ENCODE peak calls at places on chromosome 20, in nine cellular contexts. B, Z, W, L, M, N, K, C and U are unnamed samples.

GRCh38 chr20:56783826-56784225 is 154.7 kb downstream of the TFAP2C start:
- DNase-seq in C (no peak), W (no peak), M (no peak), L (no peak), K (no peak), N (no peak), B (no peak), Z (no peak), U (no peak)

GRCh38 chr20:63319164-63320040 is 26.4 kb downstream of the COL20A1 start:
- DNase-seq in L (no peak), Z (no peak), B (no peak), W (no peak), C (no peak), M (no peak), N (no peak), K (no peak), U (no peak)

GRCh38 chr20:20012517-20012916 is 4.6 kb upstream of the NAA20 start:
- DNase-seq in B (no peak), Z (no peak), C (no peak), W (no peak), K (no peak), L (no peak), M (no peak), N (no peak), U (no peak)

GRCh38 chr20:642398-643174 is 10.4 kb downstream of the SRXN1 start:
- DNase-seq in C (no peak), N (no peak), K (no peak), M (no peak), B (peak; percentile 62), L (no peak), W (peak; percentile 44), Z (no peak), U (no peak)

GRCh38 chr20:43669332-43669731 is 2.4 kb downstream of the MYBL2 start:
- DNase-seq in C (peak; percentile 48), M (no peak), B (no peak), K (peak; percentile 84), N (no peak), W (no peak), Z (no peak), L (no peak), U (no peak)

GRCh38 chr20:774680-775057 is 6.4 kb upstream of the SLC52A3 start:
- DNase-seq in L (no peak), B (no peak), K (no peak), Z (no peak), N (no peak), W (no peak), M (no peak), C (no peak), U (no peak)

GRCh38 chr20:7841291-7841966 is 98.8 kb downstream of the HAO1 start:
- DNase-seq in W (no peak), B (peak; percentile 15), L (no peak), M (no peak), N (no peak), C (peak; percentile 62), Z (no peak), K (peak; percentile 0), U (no peak)

GRCh38 chr20:35011589-35012226 is 56.0 kb downstream of the MYH7B start:
- DNase-seq in Z (no peak), M (no peak), K (no peak), L (no peak), C (no peak), N (no peak), B (no peak), W (no peak), U (no peak)

GRCh38 chr20:45088247-45088646 is 12.7 kb downstream of the KCNS1 start:
- DNase-seq in N (no peak), L (no peak), W (no peak), K (no peak), M (no peak), Z (no peak), B (no peak), C (peak; percentile 49), U (no peak)

GRCh38 chr20:56352656-56353055 is 6.1 kb upstream of the FAM210B start:
- DNase-seq in Z (no peak), L (no peak), K (no peak), C (no peak), N (no peak), B (no peak), M (no peak), W (no peak), U (no peak)

GRCh38 chr20:5688431-5688972 is 61.7 kb upstream of the SHLD1 start:
- DNase-seq in Z (no peak), N (no peak), C (peak; percentile 13), W (peak; percentile 14), M (peak; percentile 28), L (no peak), B (peak; percentile 66), K (no peak), U (no peak)

GRCh38 chr20:35181731-35182130 is 9.9 kb downstream of the PROCR start:
- DNase-seq in K (no peak), W (no peak), C (peak; percentile 21), B (no peak), N (no peak), Z (no peak), M (no peak), L (no peak), U (no peak)

GRCh38 chr20:49115565-49115964 is 69.5 kb downstream of the CSE1L start:
- DNase-seq in N (no peak), L (no peak), K (no peak), C (peak; percentile 52), Z (no peak), M (no peak), B (no peak), W (no peak), U (no peak)

GRCh38 chr20:21522479-21523397 is 8.9 kb upstream of the NKX2-2 start:
- DNase-seq in M (peak; percentile 47), Z (no peak), C (no peak), L (no peak), B (no peak), N (no peak), W (peak; percentile 83), K (no peak), U (no peak)

GRCh38 chr20:52049001-52049731 is 142.4 kb downstream of the ZFP64 start:
- DNase-seq in C (peak; percentile 58), K (no peak), L (no peak), M (no peak), B (no peak), N (no peak), W (peak; percentile 12), Z (no peak), U (no peak)

GRCh38 chr20:51528263-51529026 is 14.1 kb downstream of the NFATC2 start:
- DNase-seq in W (no peak), L (no peak), K (no peak), C (no peak), M (no peak), N (no peak), Z (peak; percentile 32), B (no peak), U (no peak)

GRCh38 chr20:57870597-57871236 is 160.9 kb upstream of the PMEPA1 start:
- DNase-seq in L (no peak), Z (no peak), N (no peak), W (no peak), B (no peak), C (no peak), K (no peak), M (no peak), U (no peak)

GRCh38 chr20:63099426-63100267 is 92.9 kb upstream of the BHLHE23 start:
- DNase-seq in N (no peak), K (no peak), M (peak; percentile 17), B (no peak), L (no peak), W (no peak), C (no peak), Z (no peak), U (no peak)

GRCh38 chr20:61891916-61892649 is 173.6 kb downstream of the TAF4 start:
- DNase-seq in W (no peak), N (no peak), K (no peak), L (no peak), C (no peak), M (no peak), Z (no peak), B (no peak), U (no peak)